ENCODE peak calls at places on chromosomes 16 and 17, in six cellular contexts. M is K562, G is GM12878, Y is H1, H is HCT116, B is HepG2. O is an unnamed sample.

GRCh38 chr17:67157732-67158639 is 87.0 kb downstream of the HELZ start:
- DNase-seq in Y (no peak), B (peak; percentile 27), G (peak; percentile 2), H (peak; percentile 10), M (peak; percentile 56), O (peak; percentile 8)

GRCh38 chr16:80027007-80027965 is 426.7 kb upstream of the MAF start:
- DNase-seq in H (no peak), G (peak; percentile 19), Y (peak; percentile 78), B (peak; percentile 80), M (peak; percentile 84), O (peak; percentile 71)

GRCh38 chr16:87956169-87956770 is 5.0 kb downstream of the BANP start:
- DNase-seq in G (peak; percentile 42), H (no peak), M (peak; percentile 64), B (no peak), Y (no peak), O (no peak)

GRCh38 chr16:46949216-46949892 is 24.1 kb downstream of the DNAJA2 start:
- DNase-seq in B (no peak), Y (no peak), H (no peak), M (no peak), G (no peak), O (no peak)

GRCh38 chr17:10151667-10152496 is 46.5 kb downstream of the GAS7 start:
- DNase-seq in G (no peak), B (no peak), M (no peak), Y (no peak), H (no peak), O (no peak)

GRCh38 chr17:68942389-68942788 is 12.8 kb downstream of the ABCA8 start:
- DNase-seq in B (no peak), M (no peak), G (no peak), Y (no peak), H (no peak), O (no peak)

GRCh38 chr16:68740628-68741346 is 3.7 kb downstream of the CDH1 start:
- DNase-seq in H (no peak), B (no peak), M (no peak), G (no peak), Y (no peak), O (no peak)

GRCh38 chr16:50301626-50302471 is 35.5 kb downstream of the ADCY7 start:
- DNase-seq in G (no peak), H (no peak), Y (no peak), B (no peak), M (no peak), O (no peak)

GRCh38 chr16:87060026-87060986 is 256.9 kb downstream of the C16orf95 start:
- DNase-seq in H (no peak), Y (no peak), B (no peak), M (peak; percentile 31), G (no peak), O (peak; percentile 47)

GRCh38 chr17:72421128-72422092 is 300.6 kb downstream of the SOX9 start:
- DNase-seq in G (peak; percentile 94), M (no peak), Y (no peak), H (peak; percentile 99), B (peak; percentile 99), O (no peak)

GRCh38 chr17:75635610-75636202 is 2.5 kb downstream of the SMIM5 start:
- DNase-seq in Y (no peak), B (no peak), H (no peak), M (no peak), G (no peak), O (no peak)

GRCh38 chr17:62895256-62895649 is 70.8 kb upstream of the TANC2 start:
- DNase-seq in G (no peak), Y (no peak), M (no peak), H (no peak), B (no peak), O (no peak)

GRCh38 chr16:84724619-84725307 is 25.0 kb downstream of the USP10 start:
- DNase-seq in Y (no peak), M (no peak), H (no peak), B (no peak), G (no peak), O (no peak)

GRCh38 chr17:76382803-76383644 is 1.4 kb upstream of the SPHK1 start:
- DNase-seq in M (peak; percentile 86), B (peak; percentile 89), Y (no peak), G (no peak), H (no peak), O (no peak)

GRCh38 chr17:66337866-66338472 is 35.6 kb downstream of the PRKCA start:
- DNase-seq in G (no peak), H (no peak), B (no peak), M (no peak), Y (no peak), O (no peak)

GRCh38 chr16:69566437-69567030 is 768 bp downstream of the NFAT5 start:
- DNase-seq in H (no peak), M (peak; percentile 75), B (peak; percentile 40), Y (no peak), G (no peak), O (no peak)

GRCh38 chr16:66904428-66904845 is 14.2 kb downstream of the CDH16 start:
- DNase-seq in G (no peak), H (no peak), M (no peak), Y (no peak), B (no peak), O (no peak)

GRCh38 chr17:62965149-62965648 is 836 bp upstream of the TANC2 start:
- DNase-seq in G (no peak), B (no peak), Y (no peak), H (no peak), M (no peak), O (no peak)

GRCh38 chr17:45873728-45874127 is 20.6 kb upstream of the MAPT start:
- DNase-seq in Y (no peak), H (no peak), G (no peak), B (no peak), M (no peak), O (no peak)

GRCh38 chr17:1315891-1316403 is 36.5 kb downstream of the TRARG1 start:
- DNase-seq in M (no peak), Y (no peak), H (no peak), B (no peak), G (no peak), O (no peak)

GRCh38 chr17:1267471-1267947 is 2.7 kb upstream of the BHLHA9 start:
- DNase-seq in G (no peak), Y (no peak), H (no peak), B (no peak), M (no peak), O (no peak)

GRCh38 chr17:29107084-29107483 is 64.1 kb downstream of the PIPOX start:
- DNase-seq in G (no peak), Y (no peak), B (no peak), M (no peak), H (no peak), O (no peak)

GRCh38 chr16:77961811-77962210 is 60.5 kb upstream of the CLEC3A start:
- DNase-seq in Y (no peak), G (no peak), B (no peak), M (no peak), H (no peak), O (no peak)

GRCh38 chr17:37731056-37731455 is 13.8 kb downstream of the HNF1B start:
- DNase-seq in Y (no peak), B (no peak), M (no peak), G (no peak), H (no peak), O (no peak)

GRCh38 chr17:65020284-65020683 is 36.3 kb downstream of the GNA13 start:
- DNase-seq in H (no peak), G (no peak), Y (no peak), B (no peak), M (no peak), O (no peak)

GRCh38 chr17:45063198-45063597 is 2.1 kb downstream of the NMT1 start:
- DNase-seq in M (no peak), G (peak; percentile 78), B (no peak), H (no peak), Y (no peak), O (no peak)

GRCh38 chr16:29154676-29155121 is 169.8 kb downstream of the LAT start:
- DNase-seq in B (no peak), Y (no peak), H (no peak), G (no peak), M (no peak), O (no peak)

GRCh38 chr17:20270336-20270735 is 197.0 kb downstream of the LGALS9B start:
- DNase-seq in G (no peak), M (no peak), Y (no peak), H (no peak), B (no peak), O (no peak)

GRCh38 chr17:20266806-20267458 is 200.4 kb downstream of the LGALS9B start:
- DNase-seq in Y (no peak), M (peak; percentile 50), G (no peak), H (no peak), B (no peak), O (no peak)

GRCh38 chr17:20264996-20265395 is 202.3 kb downstream of the LGALS9B start:
- DNase-seq in G (no peak), Y (no peak), B (no peak), M (no peak), H (no peak), O (no peak)

GRCh38 chr17:20268700-20269475 is 198.5 kb downstream of the LGALS9B start:
- DNase-seq in G (no peak), B (no peak), H (no peak), Y (no peak), M (no peak), O (no peak)

DNA sequence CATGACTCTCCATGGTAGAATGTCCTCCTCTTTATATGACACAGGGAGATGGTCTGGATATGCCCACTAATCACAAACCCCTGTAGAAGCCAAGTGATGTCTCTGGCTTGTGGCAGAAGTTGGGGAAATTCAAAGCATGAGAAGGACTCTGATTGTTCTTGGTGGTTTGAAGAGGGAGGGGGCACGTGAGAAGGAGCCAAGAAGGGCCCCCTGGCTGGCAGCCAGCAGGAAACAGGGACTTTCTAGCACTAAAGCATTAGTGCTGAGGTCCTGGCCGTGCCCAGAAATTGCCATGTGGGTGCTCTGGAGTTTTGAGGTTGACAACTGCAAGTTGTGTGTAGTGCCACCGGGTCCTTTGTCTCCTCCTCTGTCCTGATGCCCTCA is 199.9 kb downstream of the LGALS9B start:
- DNase-seq in B (no peak), G (peak; percentile 4), M (no peak), H (no peak), Y (no peak), O (no peak)
- TF ChIP-seq YY1 in B (no peak), G (no peak), M (no peak), H (no peak), Y (no peak), O (no peak)

GRCh38 chr16:23691483-23692189 is 12.9 kb downstream of the PLK1 start:
- DNase-seq in H (no peak), M (no peak), Y (no peak), B (no peak), G (no peak), O (no peak)
- H3K36me3 ChIP-seq in H (peaks cover 43% of the 10 kb centered on the region), M (peaks cover 53% of the 10 kb centered on the region), Y (peaks cover 48% of the 10 kb centered on the region), B (peaks cover 57% of the 10 kb centered on the region), G (peaks cover 14% of the 10 kb centered on the region), O (peaks cover 72% of the 10 kb centered on the region)

DNA sequence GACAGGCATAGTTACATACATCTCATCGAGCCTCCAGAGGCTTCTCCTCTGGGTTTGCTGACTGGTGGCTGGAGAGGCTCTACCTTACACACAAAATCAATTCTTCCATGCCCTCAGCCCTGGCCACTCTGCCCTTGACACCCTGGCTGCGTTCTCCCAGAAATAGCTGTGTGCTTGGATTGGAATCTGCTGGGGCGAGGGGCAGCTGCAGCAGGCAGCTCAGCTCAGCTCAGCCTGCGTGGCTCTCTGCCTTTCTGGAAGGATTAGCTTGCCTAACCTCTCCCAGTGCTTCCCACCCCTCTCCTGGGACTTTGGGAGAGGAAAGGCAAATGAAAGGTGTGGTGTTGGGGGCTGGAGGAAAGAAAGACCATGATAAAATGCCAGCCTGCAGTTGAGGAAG is 216.1 kb downstream of the ENGASE start:
- DNase-seq in Y (no peak), G (no peak), M (no peak), H (no peak), B (no peak), O (no peak)
- TF ChIP-seq ZNF274 in Y (no peak), G (no peak), M (no peak), H (no peak), B (no peak), O (no peak)

GRCh38 chr16:57619606-57620315 is 8.7 kb upstream of the ADGRG1 start:
- DNase-seq in M (no peak), H (no peak), G (no peak), Y (no peak), B (peak; percentile 46), O (no peak)
- TF ChIP-seq YY1 in M (no peak), H (peak; percentile 42), G (no peak), Y (no peak), B (peak; percentile 28), O (no peak)

O was measured in NT2/D1.